ENCODE peak calls at places on chromosomes 5 and 9, in five cellular contexts. O, D, P, V and U are unnamed samples.

GRCh38 chr5:172187118-172188032 is 649 bp downstream of the STK10 start:
- DNase-seq in O (peak; percentile 18), D (no peak), P (no peak), V (peak; percentile 55), U (no peak)

GRCh38 chr9:105070176-105070575 is 142.2 kb upstream of the ABCA1 start:
- DNase-seq in O (no peak), D (no peak), P (no peak), V (no peak), U (no peak)

GRCh38 chr9:84122572-84122971 is 142.0 kb downstream of the RMI1 start:
- DNase-seq in O (no peak), D (no peak), P (no peak), V (no peak), U (no peak)

GRCh38 chr9:34644766-34645314 is 1.6 kb upstream of the GALT start:
- DNase-seq in O (no peak), D (no peak), P (no peak), V (no peak), U (no peak)

GRCh38 chr5:8954801-8955200 is 591.1 kb downstream of the SEMA5A start:
- DNase-seq in O (no peak), D (no peak), P (no peak), V (no peak), U (no peak)

GRCh38 chr9:22111871-22112247 is 102.8 kb upstream of the CDKN2B start:
- DNase-seq in O (no peak), D (no peak), P (no peak), V (no peak), U (no peak)

GRCh38 chr5:90529234-90529938 is at the start of gene LYSMD3:
- DNase-seq in O (peak; percentile 97), D (peak; percentile 96), P (peak; percentile 91), V (peak; percentile 96), U (peak; percentile 96)

GRCh38 chr5:155587458-155587857 is 573.9 kb downstream of the KIF4B start:
- DNase-seq in O (no peak), D (peak; percentile 10), P (no peak), V (peak; percentile 65), U (peak; percentile 58)

GRCh38 chr9:97907051-97907450 is 15.2 kb downstream of the TRMO start:
- DNase-seq in O (no peak), D (no peak), P (no peak), V (no peak), U (no peak)

GRCh38 chr5:15598294-15598902 is 98.4 kb downstream of the FBXL7 start:
- DNase-seq in O (no peak), D (no peak), P (no peak), V (no peak), U (peak; percentile 5)